ENCODE peak calls at places on chromosomes 5 and 9, in nine cellular contexts. U is Jurkat, Clone E6-1; E is GM06990; G is activated T-cell treated with anti-CD3 and anti-CD28 coated beads for 1 hour; N is left cardiac atrium; P is WTC11; Y is activated naive CD4-positive, alpha-beta T cell treated with anti-CD3 and anti-CD28 coated beads for 36 hours; Z is ovary; S is RPMI8226. A is an unnamed sample.

GRCh38 chr9:132732326-132732725 is 62.1 kb downstream of the GTF3C4 start:
- DNase-seq in U (no peak), E (no peak), G (no peak), N (no peak), P (no peak), Y (no peak), Z (no peak), S (no peak), A (no peak)

GRCh38 chr5:76402251-76402879 is 720 bp upstream of the IQGAP2 start:
- DNase-seq in U (peak; percentile 97), E (peak; percentile 84), G (peak; percentile 57), N (peak; percentile 49), P (peak; percentile 61), Y (peak; percentile 91), Z (peak; percentile 43), S (peak; percentile 94), A (no peak)

GRCh38 chr9:75588808-75589207 is 301.7 kb upstream of the PCSK5 start:
- DNase-seq in U (no peak), E (no peak), G (no peak), N (no peak), P (no peak), Y (no peak), Z (no peak), S (peak; percentile 3), A (no peak)

GRCh38 chr9:104934686-104935413 is 6.9 kb upstream of the ABCA1 start:
- DNase-seq in U (no peak), E (no peak), G (no peak), N (no peak), P (no peak), Y (no peak), Z (no peak), S (no peak), A (no peak)

GRCh38 chr9:90017704-90018103 is 412.9 kb downstream of the GADD45G start:
- DNase-seq in U (no peak), E (no peak), G (no peak), N (no peak), P (no peak), Y (no peak), Z (no peak), S (no peak), A (no peak)

GRCh38 chr9:21385131-21385665 is at the start of gene IFNA2:
- DNase-seq in U (no peak), E (peak; percentile 13), G (no peak), N (no peak), P (no peak), Y (no peak), Z (no peak), S (no peak), A (no peak)

GRCh38 chr5:122498163-122498562 is 186.1 kb downstream of the SNCAIP start:
- DNase-seq in U (no peak), E (no peak), G (no peak), N (no peak), P (peak; percentile 63), Y (no peak), Z (peak; percentile 46), S (no peak), A (no peak)

GRCh38 chr5:131795879-131796792 is 681 bp downstream of the FNIP1 start:
- DNase-seq in U (no peak), E (no peak), G (no peak), N (peak; percentile 83), P (peak; percentile 52), Y (peak; percentile 40), Z (peak; percentile 81), S (peak; percentile 57), A (peak; percentile 91)

GRCh38 chr5:14138608-14139540 is 4.3 kb upstream of the TRIO start:
- DNase-seq in U (no peak), E (no peak), G (no peak), N (no peak), P (no peak), Y (no peak), Z (no peak), S (no peak), A (no peak)

GRCh38 chr9:38419216-38419615 is 5.0 kb downstream of the IGFBPL1 start:
- DNase-seq in U (no peak), E (no peak), G (no peak), N (no peak), P (no peak), Y (no peak), Z (no peak), S (no peak), A (peak; percentile 19)

GRCh38 chr9:92963831-92964606 is 16.7 kb downstream of the FGD3 start:
- DNase-seq in U (peak; percentile 74), E (peak; percentile 78), G (peak; percentile 59), N (no peak), P (no peak), Y (peak; percentile 86), Z (no peak), S (peak; percentile 85), A (no peak)

GRCh38 chr5:173925449-173926071 is 37.4 kb downstream of the CPEB4 start:
- DNase-seq in U (peak; percentile 19), E (no peak), G (peak; percentile 31), N (peak; percentile 31), P (peak; percentile 31), Y (peak; percentile 75), Z (no peak), S (peak; percentile 67), A (no peak)

GRCh38 chr5:151771259-151772028 is at the start of gene G3BP1:
- DNase-seq in U (peak; percentile 100), E (peak; percentile 99), G (peak; percentile 97), N (peak; percentile 100), P (peak; percentile 100), Y (peak; percentile 100), Z (peak; percentile 100), S (peak; percentile 100), A (peak; percentile 100)

GRCh38 chr5:22855824-22856223 is 2.7 kb upstream of the CDH12 start:
- DNase-seq in U (no peak), E (no peak), G (no peak), N (no peak), P (no peak), Y (no peak), Z (no peak), S (no peak), A (no peak)

GRCh38 chr5:82938901-82939300 is 138.3 kb downstream of the TMEM167A start:
- DNase-seq in U (no peak), E (no peak), G (no peak), N (no peak), P (no peak), Y (no peak), Z (no peak), S (no peak), A (no peak)

GRCh38 chr9:16335788-16336580 is 534.5 kb downstream of the BNC2 start:
- DNase-seq in U (no peak), E (no peak), G (no peak), N (peak; percentile 76), P (no peak), Y (no peak), Z (peak; percentile 87), S (peak; percentile 88), A (peak; percentile 93)

GRCh38 chr9:82722556-82722955 is 340.4 kb downstream of the RASEF start:
- DNase-seq in U (no peak), E (no peak), G (no peak), N (no peak), P (no peak), Y (no peak), Z (no peak), S (no peak), A (no peak)

GRCh38 chr9:130672466-130672865 is 8.1 kb downstream of the PRDM12 start:
- DNase-seq in U (no peak), E (no peak), G (no peak), N (no peak), P (no peak), Y (no peak), Z (no peak), S (no peak), A (no peak)

GRCh38 chr5:154194348-154195329 is 4.1 kb downstream of the GALNT10 start:
- DNase-seq in U (no peak), E (no peak), G (no peak), N (no peak), P (no peak), Y (no peak), Z (no peak), S (no peak), A (no peak)

GRCh38 chr5:155471027-155471426 is 457.5 kb downstream of the KIF4B start:
- DNase-seq in U (no peak), E (no peak), G (no peak), N (no peak), P (no peak), Y (no peak), Z (no peak), S (no peak), A (no peak)

GRCh38 chr9:15693701-15694100 is 140.9 kb downstream of the CCDC171 start:
- DNase-seq in U (no peak), E (no peak), G (no peak), N (no peak), P (no peak), Y (no peak), Z (no peak), S (no peak), A (no peak)

GRCh38 chr9:108351571-108351970 is 504.2 kb downstream of the ACTL7B start:
- DNase-seq in U (no peak), E (no peak), G (no peak), N (no peak), P (no peak), Y (no peak), Z (no peak), S (no peak), A (no peak)

GRCh38 chr5:39998518-39998917 is 573.7 kb upstream of the DAB2 start:
- DNase-seq in U (no peak), E (no peak), G (no peak), N (no peak), P (no peak), Y (no peak), Z (no peak), S (no peak), A (peak; percentile 86)

GRCh38 chr5:65647941-65648340 is 23.1 kb downstream of the SHLD3 start:
- DNase-seq in U (no peak), E (no peak), G (no peak), N (no peak), P (no peak), Y (no peak), Z (no peak), S (no peak), A (no peak)

GRCh38 chr5:14757853-14758252 is 93.3 kb downstream of the OTULIN start:
- DNase-seq in U (no peak), E (no peak), G (no peak), N (no peak), P (no peak), Y (no peak), Z (no peak), S (no peak), A (no peak)

GRCh38 chr5:36152324-36153298 is 700 bp downstream of the SKP2 start:
- DNase-seq in U (no peak), E (no peak), G (no peak), N (no peak), P (no peak), Y (no peak), Z (no peak), S (peak; percentile 2), A (no peak)

GRCh38 chr5:57082441-57083067 is 91.3 kb upstream of the GPBP1 start:
- DNase-seq in U (no peak), E (no peak), G (no peak), N (no peak), P (no peak), Y (no peak), Z (no peak), S (peak; percentile 20), A (no peak)

GRCh38 chr5:146565764-146566163 is 49.8 kb upstream of the GPR151 start:
- DNase-seq in U (peak; percentile 72), E (peak; percentile 9), G (peak; percentile 3), N (peak; percentile 29), P (peak; percentile 69), Y (peak; percentile 73), Z (no peak), S (peak; percentile 62), A (no peak)

GRCh38 chr9:37650873-37651768 is at the start of gene FRMPD1:
- DNase-seq in U (peak; percentile 41), E (peak; percentile 72), G (peak; percentile 26), N (peak; percentile 67), P (peak; percentile 80), Y (peak; percentile 61), Z (peak; percentile 70), S (peak; percentile 82), A (peak; percentile 74)

GRCh38 chr5:74286734-74287705 is 353.5 kb downstream of the ENC1 start:
- DNase-seq in U (peak; percentile 37), E (no peak), G (no peak), N (no peak), P (no peak), Y (no peak), Z (no peak), S (no peak), A (no peak)

GRCh38 chr5:43191740-43192557 is at the start of gene NIM1K:
- DNase-seq in U (no peak), E (peak; percentile 79), G (no peak), N (peak; percentile 74), P (peak; percentile 75), Y (peak; percentile 60), Z (peak; percentile 59), S (no peak), A (peak; percentile 87)

A was measured in sigmoid colon.